ENCODE peak calls at places on chromosomes 11 and 22, in seven cellular contexts. One of them, this sample, is unnamed.

GRCh38 chr11:36123353-36124220 is 165.6 kb downstream of the COMMD9 start:
- DNase-seq in cardiac fibroblast: no peak
- DNase-seq in A549: no peak
- DNase-seq in stomach: no peak
- DNase-seq in transverse colon: no peak
- DNase-seq in astrocyte of the spinal cord: peak; percentile 61
- DNase-seq in pancreas: no peak
- DNase-seq in this sample: no peak

GRCh38 chr11:114036156-114036811 is 23.2 kb upstream of the ZBTB16 start:
- DNase-seq in transverse colon: peak; percentile 88
- DNase-seq in stomach: peak; percentile 92
- DNase-seq in cardiac fibroblast: peak; percentile 88
- DNase-seq in pancreas: peak; percentile 90
- DNase-seq in A549: peak; percentile 41
- DNase-seq in astrocyte of the spinal cord: peak; percentile 69
- DNase-seq in this sample: peak; percentile 85

GRCh38 chr22:33380789-33381530 is 322.8 kb upstream of the SYN3 start:
- DNase-seq in transverse colon: no peak
- DNase-seq in cardiac fibroblast: peak; percentile 65
- DNase-seq in A549: peak; percentile 6
- DNase-seq in astrocyte of the spinal cord: peak; percentile 74
- DNase-seq in pancreas: no peak
- DNase-seq in stomach: no peak
- DNase-seq in this sample: peak; percentile 78

GRCh38 chr11:13292970-13293369 is 15.4 kb downstream of the BMAL1 start:
- DNase-seq in astrocyte of the spinal cord: no peak
- DNase-seq in stomach: no peak
- DNase-seq in pancreas: no peak
- DNase-seq in transverse colon: no peak
- DNase-seq in A549: no peak
- DNase-seq in cardiac fibroblast: no peak
- DNase-seq in this sample: no peak

GRCh38 chr22:30008401-30008800 is 71.9 kb upstream of the HORMAD2 start:
- DNase-seq in transverse colon: no peak
- DNase-seq in cardiac fibroblast: no peak
- DNase-seq in A549: no peak
- DNase-seq in stomach: no peak
- DNase-seq in astrocyte of the spinal cord: peak; percentile 23
- DNase-seq in pancreas: no peak
- DNase-seq in this sample: no peak

GRCh38 chr11:114208371-114208770 is 87.8 kb upstream of the NNMT start:
- DNase-seq in cardiac fibroblast: no peak
- DNase-seq in transverse colon: no peak
- DNase-seq in pancreas: no peak
- DNase-seq in A549: no peak
- DNase-seq in stomach: no peak
- DNase-seq in astrocyte of the spinal cord: no peak
- DNase-seq in this sample: no peak

GRCh38 chr11:90847268-90847886 is 624.5 kb upstream of the CHORDC1 start:
- DNase-seq in stomach: no peak
- DNase-seq in cardiac fibroblast: no peak
- DNase-seq in astrocyte of the spinal cord: no peak
- DNase-seq in transverse colon: no peak
- DNase-seq in pancreas: no peak
- DNase-seq in A549: no peak
- DNase-seq in this sample: no peak

GRCh38 chr11:73757598-73757997 is 3.3 kb downstream of the RAB6A start:
- DNase-seq in astrocyte of the spinal cord: no peak
- DNase-seq in cardiac fibroblast: no peak
- DNase-seq in transverse colon: no peak
- DNase-seq in stomach: no peak
- DNase-seq in pancreas: no peak
- DNase-seq in A549: no peak
- DNase-seq in this sample: peak; percentile 17

GRCh38 chr22:23035557-23036277 is 34.6 kb upstream of the GNAZ start:
- DNase-seq in A549: no peak
- DNase-seq in pancreas: no peak
- DNase-seq in cardiac fibroblast: no peak
- DNase-seq in astrocyte of the spinal cord: no peak
- DNase-seq in transverse colon: no peak
- DNase-seq in stomach: no peak
- DNase-seq in this sample: no peak

GRCh38 chr11:118343981-118344521 is at the start of gene CD3G:
- DNase-seq in pancreas: no peak
- DNase-seq in astrocyte of the spinal cord: no peak
- DNase-seq in transverse colon: peak; percentile 32
- DNase-seq in A549: no peak
- DNase-seq in stomach: peak; percentile 26
- DNase-seq in cardiac fibroblast: no peak
- DNase-seq in this sample: no peak

GRCh38 chr11:86735462-86736302 is 63.3 kb upstream of the ME3 start:
- DNase-seq in A549: peak; percentile 66
- DNase-seq in transverse colon: no peak
- DNase-seq in cardiac fibroblast: peak; percentile 84
- DNase-seq in stomach: no peak
- DNase-seq in pancreas: no peak
- DNase-seq in astrocyte of the spinal cord: peak; percentile 75
- DNase-seq in this sample: peak; percentile 84

GRCh38 chr11:123473941-123474668 is 44.0 kb downstream of the GRAMD1B start:
- DNase-seq in A549: peak; percentile 50
- DNase-seq in pancreas: no peak
- DNase-seq in transverse colon: no peak
- DNase-seq in stomach: no peak
- DNase-seq in cardiac fibroblast: peak; percentile 93
- DNase-seq in astrocyte of the spinal cord: peak; percentile 93
- DNase-seq in this sample: peak; percentile 97

GRCh38 chr22:44648085-44648820 is 53.8 kb upstream of the PRR5 start:
- DNase-seq in cardiac fibroblast: no peak
- DNase-seq in A549: no peak
- DNase-seq in stomach: no peak
- DNase-seq in astrocyte of the spinal cord: no peak
- DNase-seq in pancreas: no peak
- DNase-seq in transverse colon: no peak
- DNase-seq in this sample: no peak

GRCh38 chr11:35216962-35217667 is 78.1 kb downstream of the CD44 start:
- DNase-seq in stomach: no peak
- DNase-seq in transverse colon: no peak
- DNase-seq in cardiac fibroblast: no peak
- DNase-seq in astrocyte of the spinal cord: no peak
- DNase-seq in A549: no peak
- DNase-seq in pancreas: peak; percentile 65
- DNase-seq in this sample: no peak

GRCh38 chr22:45290410-45290936 is 5.7 kb downstream of the UPK3A start:
- DNase-seq in astrocyte of the spinal cord: peak; percentile 17
- DNase-seq in transverse colon: peak; percentile 38
- DNase-seq in A549: no peak
- DNase-seq in pancreas: no peak
- DNase-seq in stomach: peak; percentile 38
- DNase-seq in cardiac fibroblast: peak; percentile 42
- DNase-seq in this sample: peak; percentile 25

GRCh38 chr11:82722236-82722635 is 11.4 kb downstream of the FAM181B start:
- DNase-seq in pancreas: no peak
- DNase-seq in stomach: no peak
- DNase-seq in transverse colon: no peak
- DNase-seq in cardiac fibroblast: no peak
- DNase-seq in astrocyte of the spinal cord: no peak
- DNase-seq in A549: no peak
- DNase-seq in this sample: no peak

GRCh38 chr11:109865558-109866186 is 227.5 kb upstream of the ZC3H12C start:
- DNase-seq in stomach: no peak
- DNase-seq in transverse colon: no peak
- DNase-seq in cardiac fibroblast: no peak
- DNase-seq in A549: no peak
- DNase-seq in astrocyte of the spinal cord: no peak
- DNase-seq in pancreas: peak; percentile 28
- DNase-seq in this sample: no peak

DNA sequence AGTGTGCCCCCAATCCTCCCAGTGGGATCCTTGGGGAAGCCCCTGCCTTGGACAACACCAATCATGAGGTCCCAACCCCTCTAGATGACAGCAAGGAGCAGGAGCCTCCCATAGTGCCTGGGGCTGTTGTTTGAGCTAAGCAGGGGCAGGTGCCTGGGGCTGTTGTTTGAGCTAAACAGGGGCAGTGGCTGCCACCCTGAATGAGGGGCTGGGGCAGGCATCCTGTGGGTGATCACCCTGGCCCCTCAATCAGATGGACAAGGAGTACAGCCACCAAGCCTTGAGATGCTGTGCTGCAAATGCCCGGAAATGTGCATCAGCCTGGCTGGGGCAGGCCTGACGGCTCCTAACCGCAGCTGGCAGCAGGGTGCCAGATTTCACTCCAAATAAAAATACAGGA is 66.7 kb downstream of the MYEOV start:
- DNase-seq in stomach: peak; percentile 16
- DNase-seq in cardiac fibroblast: no peak
- DNase-seq in transverse colon: no peak
- DNase-seq in pancreas: peak; percentile 5
- DNase-seq in astrocyte of the spinal cord: no peak
- DNase-seq in A549: no peak
- DNase-seq in this sample: no peak
- H3K4me3 ChIP-seq in stomach: no peak overlapping the region
- H3K4me3 ChIP-seq in cardiac fibroblast: no peak overlapping the region
- H3K4me3 ChIP-seq in transverse colon: no peak overlapping the region
- H3K4me3 ChIP-seq in pancreas: no peak overlapping the region
- H3K4me3 ChIP-seq in astrocyte of the spinal cord: no peak overlapping the region
- H3K4me3 ChIP-seq in A549: no peak overlapping the region
- H3K4me3 ChIP-seq in this sample: no peak overlapping the region

GRCh38 chr11:7967097-7967496 is 1.9 kb upstream of the NLRP10 start:
- DNase-seq in pancreas: no peak
- DNase-seq in cardiac fibroblast: no peak
- DNase-seq in astrocyte of the spinal cord: no peak
- DNase-seq in A549: no peak
- DNase-seq in transverse colon: no peak
- DNase-seq in stomach: no peak
- DNase-seq in this sample: no peak

GRCh38 chr11:7967826-7968225 is 2.6 kb upstream of the NLRP10 start:
- DNase-seq in astrocyte of the spinal cord: no peak
- DNase-seq in cardiac fibroblast: no peak
- DNase-seq in stomach: no peak
- DNase-seq in transverse colon: no peak
- DNase-seq in A549: no peak
- DNase-seq in pancreas: no peak
- DNase-seq in this sample: no peak

GRCh38 chr11:7971846-7972245 is 6.6 kb upstream of the NLRP10 start:
- DNase-seq in cardiac fibroblast: peak; percentile 61
- DNase-seq in A549: no peak
- DNase-seq in transverse colon: no peak
- DNase-seq in pancreas: no peak
- DNase-seq in astrocyte of the spinal cord: no peak
- DNase-seq in stomach: no peak
- DNase-seq in this sample: peak; percentile 33

GRCh38 chr11:7969756-7970646 is 4.8 kb upstream of the NLRP10 start:
- DNase-seq in pancreas: no peak
- DNase-seq in cardiac fibroblast: no peak
- DNase-seq in A549: no peak
- DNase-seq in transverse colon: no peak
- DNase-seq in stomach: no peak
- DNase-seq in astrocyte of the spinal cord: no peak
- DNase-seq in this sample: no peak

GRCh38 chr11:7968686-7969085 is 3.4 kb upstream of the NLRP10 start:
- DNase-seq in cardiac fibroblast: no peak
- DNase-seq in A549: no peak
- DNase-seq in stomach: no peak
- DNase-seq in transverse colon: no peak
- DNase-seq in pancreas: no peak
- DNase-seq in astrocyte of the spinal cord: no peak
- DNase-seq in this sample: no peak
- TF ChIP-seq CTCF in cardiac fibroblast: no peak
- TF ChIP-seq CTCF in A549: no peak
- TF ChIP-seq CTCF in stomach: no peak
- TF ChIP-seq CTCF in transverse colon: no peak
- TF ChIP-seq CTCF in pancreas: no peak
- TF ChIP-seq CTCF in astrocyte of the spinal cord: no peak
- TF ChIP-seq CTCF in this sample: no peak

DNA sequence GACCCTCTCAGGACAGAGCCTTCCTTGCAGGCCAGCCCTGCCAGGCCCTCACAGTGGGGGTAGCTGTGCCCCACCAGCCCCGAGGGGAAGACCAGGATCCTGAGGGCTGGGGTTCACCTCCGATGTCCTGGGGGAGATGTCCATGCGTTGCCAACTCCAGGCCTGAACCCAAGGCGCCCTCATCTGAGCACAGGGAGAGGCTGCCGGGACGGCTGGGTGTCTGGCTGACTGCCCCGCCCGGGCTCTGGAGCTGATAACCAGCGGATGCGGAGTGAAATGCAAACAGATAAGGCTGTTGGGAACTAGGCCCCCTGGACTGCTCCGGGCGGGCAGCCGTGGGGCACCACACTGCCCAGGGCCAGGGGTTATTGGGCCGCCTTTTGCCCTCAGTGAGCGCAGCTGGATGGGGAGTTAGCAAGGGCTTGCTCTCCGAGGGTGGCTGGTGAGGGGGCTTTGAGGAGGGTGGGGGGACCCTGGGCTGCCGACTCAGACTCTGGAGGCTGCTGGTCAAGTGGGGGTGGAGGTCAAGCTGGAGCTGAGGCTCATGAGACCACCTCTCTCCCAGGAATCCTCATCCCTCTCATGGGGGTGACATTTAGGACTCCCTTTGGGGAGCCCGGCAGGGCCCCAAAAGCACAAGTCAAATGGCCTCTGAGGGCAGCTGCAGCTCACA is 5.6 kb upstream of the MUC6 start:
- DNase-seq in A549: peak; percentile 44
- DNase-seq in stomach: peak; percentile 84
- DNase-seq in pancreas: peak; percentile 80
- DNase-seq in astrocyte of the spinal cord: no peak
- DNase-seq in transverse colon: peak; percentile 53
- DNase-seq in cardiac fibroblast: peak; percentile 64
- DNase-seq in this sample: peak; percentile 28
- H3K4me3 ChIP-seq in A549: no peak overlapping the region
- H3K4me3 ChIP-seq in stomach: no peak overlapping the region
- H3K4me3 ChIP-seq in pancreas: no peak overlapping the region
- H3K4me3 ChIP-seq in astrocyte of the spinal cord: no peak overlapping the region
- H3K4me3 ChIP-seq in transverse colon: no peak overlapping the region
- H3K4me3 ChIP-seq in cardiac fibroblast: no peak overlapping the region
- H3K4me3 ChIP-seq in this sample: no peak overlapping the region

DNA sequence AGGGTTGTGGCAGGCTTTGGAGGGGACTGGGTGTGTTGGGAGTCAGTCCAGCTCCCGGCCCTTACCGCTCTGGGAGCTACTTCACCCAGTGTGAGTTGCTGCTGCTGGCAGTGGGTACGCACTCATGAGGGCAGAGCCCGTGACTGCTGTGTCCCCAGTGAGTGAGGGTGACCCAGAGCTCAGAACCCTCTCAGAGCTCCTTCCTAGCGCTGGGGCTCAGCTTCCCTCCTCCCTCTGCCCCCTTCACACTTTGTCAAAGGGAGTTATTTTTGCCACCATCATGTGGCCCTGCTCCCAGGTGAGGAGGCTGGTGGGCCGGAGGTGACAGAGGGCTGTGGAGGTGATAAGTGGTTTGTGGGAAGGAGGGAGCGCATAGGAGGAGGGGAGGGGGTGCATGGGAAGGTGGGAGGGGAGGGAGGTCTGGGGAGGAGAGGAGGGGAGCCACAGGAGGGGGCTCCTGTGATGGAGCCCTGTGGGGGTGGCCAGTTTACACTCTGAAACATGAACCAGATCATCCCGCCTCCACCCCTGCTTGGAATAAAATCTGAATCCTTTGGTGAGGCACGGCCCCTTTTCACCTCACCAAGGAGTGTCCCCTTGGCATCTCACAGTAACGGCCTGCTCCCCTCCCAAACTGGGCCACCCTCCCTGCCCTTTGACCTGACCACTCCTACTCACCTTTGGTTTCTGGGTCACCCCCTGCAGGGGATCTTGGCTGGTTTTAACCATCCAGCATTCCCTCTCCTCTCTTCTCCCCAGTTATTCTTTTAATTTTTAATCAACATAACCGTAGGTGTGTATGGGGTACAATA is 9.9 kb downstream of the NDUFV1 start:
- DNase-seq in A549: no peak
- DNase-seq in transverse colon: no peak
- DNase-seq in cardiac fibroblast: no peak
- DNase-seq in stomach: no peak
- DNase-seq in astrocyte of the spinal cord: no peak
- DNase-seq in pancreas: no peak
- DNase-seq in this sample: no peak
- TF ChIP-seq CTCF in A549: no peak
- TF ChIP-seq CTCF in transverse colon: no peak
- TF ChIP-seq CTCF in cardiac fibroblast: no peak
- TF ChIP-seq CTCF in stomach: no peak
- TF ChIP-seq CTCF in astrocyte of the spinal cord: no peak
- TF ChIP-seq CTCF in pancreas: no peak
- TF ChIP-seq CTCF in this sample: no peak